ENCODE peak calls at places on chromosomes 16 and 17, in nine cellular contexts. One of them, this sample, is unnamed. For H3K9me3, the result is how much of the 10 kb centered on the place peaks cover.

GRCh38 chr17:62705781-62706597 is 78.5 kb downstream of the MRC2 start:
- DNase-seq in stomach: no peak
- DNase-seq in ovary: peak
- DNase-seq in tibial nerve: no peak
- DNase-seq in cardiac muscle cell: peak
- DNase-seq in psoas muscle: no peak
- DNase-seq in A549: no peak
- DNase-seq in body of pancreas: peak
- DNase-seq in endodermal cell: peak
- DNase-seq in this sample: no peak

GRCh38 chr16:4172070-4172469 is 55.8 kb upstream of the ADCY9 start:
- DNase-seq in cardiac muscle cell: no peak
- DNase-seq in psoas muscle: no peak
- DNase-seq in tibial nerve: no peak
- DNase-seq in stomach: no peak
- DNase-seq in A549: no peak
- DNase-seq in ovary: no peak
- DNase-seq in endodermal cell: no peak
- DNase-seq in body of pancreas: no peak
- DNase-seq in this sample: no peak

GRCh38 chr16:4029816-4030215 is 86.4 kb downstream of the ADCY9 start:
- DNase-seq in psoas muscle: no peak
- DNase-seq in body of pancreas: no peak
- DNase-seq in A549: no peak
- DNase-seq in ovary: no peak
- DNase-seq in stomach: no peak
- DNase-seq in tibial nerve: no peak
- DNase-seq in cardiac muscle cell: no peak
- DNase-seq in endodermal cell: no peak
- DNase-seq in this sample: no peak

GRCh38 chr17:40560592-40561293 is 4.5 kb downstream of the CCR7 start:
- DNase-seq in stomach: peak
- DNase-seq in A549: no peak
- DNase-seq in endodermal cell: no peak
- DNase-seq in cardiac muscle cell: no peak
- DNase-seq in ovary: peak
- DNase-seq in psoas muscle: peak
- DNase-seq in body of pancreas: no peak
- DNase-seq in tibial nerve: no peak
- DNase-seq in this sample: no peak

GRCh38 chr16:10605636-10606035 is 25.2 kb upstream of the EMP2 start:
- DNase-seq in cardiac muscle cell: no peak
- DNase-seq in stomach: no peak
- DNase-seq in endodermal cell: no peak
- DNase-seq in A549: no peak
- DNase-seq in body of pancreas: no peak
- DNase-seq in psoas muscle: no peak
- DNase-seq in ovary: no peak
- DNase-seq in tibial nerve: no peak
- DNase-seq in this sample: no peak

GRCh38 chr17:29698019-29698777 is 75.5 kb upstream of the CORO6 start:
- DNase-seq in psoas muscle: no peak
- DNase-seq in tibial nerve: no peak
- DNase-seq in ovary: no peak
- DNase-seq in A549: no peak
- DNase-seq in body of pancreas: no peak
- DNase-seq in cardiac muscle cell: no peak
- DNase-seq in endodermal cell: no peak
- DNase-seq in stomach: no peak
- DNase-seq in this sample: no peak

GRCh38 chr17:21008516-21008915 is 34.3 kb downstream of the USP22 start:
- DNase-seq in ovary: no peak
- DNase-seq in stomach: no peak
- DNase-seq in endodermal cell: no peak
- DNase-seq in psoas muscle: peak
- DNase-seq in A549: no peak
- DNase-seq in cardiac muscle cell: no peak
- DNase-seq in body of pancreas: no peak
- DNase-seq in tibial nerve: no peak
- DNase-seq in this sample: no peak

GRCh38 chr17:56319531-56319930 is 166.3 kb downstream of the ANKFN1 start:
- DNase-seq in body of pancreas: no peak
- DNase-seq in endodermal cell: peak
- DNase-seq in A549: peak
- DNase-seq in tibial nerve: no peak
- DNase-seq in stomach: no peak
- DNase-seq in psoas muscle: no peak
- DNase-seq in ovary: no peak
- DNase-seq in cardiac muscle cell: peak
- DNase-seq in this sample: peak

GRCh38 chr17:46788796-46789195 is 29.7 kb downstream of the WNT3 start:
- DNase-seq in ovary: no peak
- DNase-seq in cardiac muscle cell: no peak
- DNase-seq in tibial nerve: no peak
- DNase-seq in stomach: no peak
- DNase-seq in body of pancreas: no peak
- DNase-seq in endodermal cell: peak
- DNase-seq in psoas muscle: no peak
- DNase-seq in A549: no peak
- DNase-seq in this sample: no peak

GRCh38 chr17:80283116-80283852 is 22.6 kb downstream of the RNF213 start:
- DNase-seq in psoas muscle: peak
- DNase-seq in endodermal cell: no peak
- DNase-seq in stomach: no peak
- DNase-seq in cardiac muscle cell: no peak
- DNase-seq in A549: no peak
- DNase-seq in ovary: no peak
- DNase-seq in body of pancreas: no peak
- DNase-seq in tibial nerve: no peak
- DNase-seq in this sample: no peak

GRCh38 chr16:35391328-35391727 is 1931.9 kb downstream of the TP53TG3F start:
- DNase-seq in ovary: no peak
- DNase-seq in stomach: no peak
- DNase-seq in cardiac muscle cell: no peak
- DNase-seq in body of pancreas: peak
- DNase-seq in A549: no peak
- DNase-seq in psoas muscle: no peak
- DNase-seq in endodermal cell: peak
- DNase-seq in tibial nerve: no peak
- DNase-seq in this sample: peak

DNA sequence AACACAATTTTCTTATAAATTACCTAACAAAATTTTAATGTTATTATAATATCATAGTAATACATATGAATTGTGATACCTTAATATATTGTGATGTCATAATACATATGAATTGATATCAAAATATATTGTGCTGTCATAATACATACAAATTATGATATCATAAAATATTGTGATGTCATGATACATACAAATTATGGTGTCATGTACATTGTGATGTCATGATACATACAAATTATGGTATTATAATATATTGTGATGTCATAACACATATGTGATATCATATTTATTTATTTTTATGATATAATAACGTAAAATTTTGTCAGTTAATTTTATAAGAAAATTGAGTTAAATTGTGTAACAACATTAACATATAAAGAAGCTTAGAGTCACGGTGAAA is 1927.2 kb downstream of the TP53TG3F start:
- DNase-seq in stomach: no peak
- DNase-seq in cardiac muscle cell: no peak
- DNase-seq in psoas muscle: no peak
- DNase-seq in body of pancreas: no peak
- DNase-seq in ovary: no peak
- DNase-seq in endodermal cell: no peak
- DNase-seq in A549: no peak
- DNase-seq in tibial nerve: no peak
- DNase-seq in this sample: no peak
- H3K9me3 ChIP-seq in stomach: under half
- H3K9me3 ChIP-seq in cardiac muscle cell: under half
- H3K9me3 ChIP-seq in psoas muscle: under half
- H3K9me3 ChIP-seq in body of pancreas: under half
- H3K9me3 ChIP-seq in ovary: under half
- H3K9me3 ChIP-seq in endodermal cell: half or more
- H3K9me3 ChIP-seq in A549: under half
- H3K9me3 ChIP-seq in tibial nerve: under half
- H3K9me3 ChIP-seq in this sample: under half

GRCh38 chr17:14843086-14843795 is 421.9 kb downstream of the PMP22 start:
- DNase-seq in body of pancreas: no peak
- DNase-seq in A549: no peak
- DNase-seq in endodermal cell: no peak
- DNase-seq in cardiac muscle cell: no peak
- DNase-seq in ovary: no peak
- DNase-seq in tibial nerve: no peak
- DNase-seq in psoas muscle: no peak
- DNase-seq in stomach: no peak
- DNase-seq in this sample: no peak
- TF ChIP-seq CTCF in body of pancreas: no peak
- TF ChIP-seq CTCF in A549: no peak
- TF ChIP-seq CTCF in endodermal cell: no peak
- TF ChIP-seq CTCF in cardiac muscle cell: no peak
- TF ChIP-seq CTCF in ovary: no peak
- TF ChIP-seq CTCF in tibial nerve: no peak
- TF ChIP-seq CTCF in psoas muscle: no peak
- TF ChIP-seq CTCF in stomach: no peak
- TF ChIP-seq CTCF in this sample: no peak

DNA sequence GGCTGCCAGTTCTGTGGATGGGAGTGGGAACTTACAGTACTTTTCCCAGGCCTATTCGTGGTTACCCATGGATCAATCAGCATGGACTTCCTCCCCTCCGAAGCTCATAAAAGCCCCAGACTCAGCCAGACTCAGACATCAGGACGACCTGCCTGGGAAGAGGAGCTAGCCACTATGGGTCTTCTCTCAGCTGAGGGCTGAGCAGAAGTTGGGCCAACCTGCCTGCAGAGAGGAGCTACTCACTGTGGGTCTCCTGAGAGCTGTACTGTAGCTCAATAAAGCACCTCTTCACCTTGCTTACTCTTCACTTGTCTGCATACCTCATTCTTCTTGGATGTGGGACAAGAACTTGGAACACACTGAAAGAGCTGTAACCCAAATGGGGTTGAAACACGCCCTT is 73.0 kb upstream of the BRD7 start:
- DNase-seq in endodermal cell: no peak
- DNase-seq in tibial nerve: no peak
- DNase-seq in psoas muscle: no peak
- DNase-seq in ovary: no peak
- DNase-seq in A549: no peak
- DNase-seq in cardiac muscle cell: no peak
- DNase-seq in body of pancreas: no peak
- DNase-seq in stomach: no peak
- DNase-seq in this sample: no peak
- H3K9me3 ChIP-seq in endodermal cell: under half
- H3K9me3 ChIP-seq in tibial nerve: under half
- H3K9me3 ChIP-seq in psoas muscle: under half
- H3K9me3 ChIP-seq in ovary: under half
- H3K9me3 ChIP-seq in A549: under half
- H3K9me3 ChIP-seq in cardiac muscle cell: under half
- H3K9me3 ChIP-seq in body of pancreas: under half
- H3K9me3 ChIP-seq in stomach: under half
- H3K9me3 ChIP-seq in this sample: under half

DNA sequence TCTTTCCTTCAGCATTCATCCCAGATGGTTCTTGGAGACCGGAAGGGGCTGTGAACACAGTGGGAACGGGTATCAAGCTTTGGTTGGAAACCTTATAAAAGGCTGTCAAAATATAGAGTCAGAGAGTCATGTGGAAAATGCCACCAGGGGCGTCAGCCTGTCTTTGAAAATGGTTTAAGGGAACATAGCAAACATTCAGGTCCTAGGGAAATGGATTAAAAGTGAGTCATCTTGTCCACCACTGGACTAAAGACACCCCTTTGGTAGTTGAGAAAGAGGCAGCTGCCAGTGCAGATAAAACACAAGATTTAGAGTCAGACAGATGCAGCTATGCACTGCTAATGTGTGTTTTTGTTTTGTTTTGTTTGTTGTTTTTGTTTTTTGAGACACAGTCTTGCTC is 47.8 kb upstream of the BCO1 start:
- DNase-seq in ovary: no peak
- DNase-seq in cardiac muscle cell: no peak
- DNase-seq in A549: peak
- DNase-seq in endodermal cell: no peak
- DNase-seq in body of pancreas: no peak
- DNase-seq in psoas muscle: no peak
- DNase-seq in stomach: no peak
- DNase-seq in tibial nerve: no peak
- DNase-seq in this sample: no peak
- TF ChIP-seq CTCF in ovary: no peak
- TF ChIP-seq CTCF in cardiac muscle cell: no peak
- TF ChIP-seq CTCF in A549: no peak
- TF ChIP-seq CTCF in endodermal cell: no peak
- TF ChIP-seq CTCF in body of pancreas: no peak
- TF ChIP-seq CTCF in psoas muscle: no peak
- TF ChIP-seq CTCF in stomach: no peak
- TF ChIP-seq CTCF in tibial nerve: no peak
- TF ChIP-seq CTCF in this sample: no peak

GRCh38 chr16:63933841-63934240 is 1188.0 kb downstream of the CDH11 start:
- DNase-seq in ovary: no peak
- DNase-seq in psoas muscle: no peak
- DNase-seq in stomach: no peak
- DNase-seq in endodermal cell: no peak
- DNase-seq in body of pancreas: no peak
- DNase-seq in A549: no peak
- DNase-seq in tibial nerve: no peak
- DNase-seq in cardiac muscle cell: no peak
- DNase-seq in this sample: no peak
- H3K9me3 ChIP-seq in ovary: under half
- H3K9me3 ChIP-seq in psoas muscle: under half
- H3K9me3 ChIP-seq in stomach: under half
- H3K9me3 ChIP-seq in endodermal cell: under half
- H3K9me3 ChIP-seq in body of pancreas: under half
- H3K9me3 ChIP-seq in A549: under half
- H3K9me3 ChIP-seq in tibial nerve: under half
- H3K9me3 ChIP-seq in cardiac muscle cell: under half
- H3K9me3 ChIP-seq in this sample: under half

GRCh38 chr17:82386256-82386831 is 14.8 kb downstream of the UTS2R start:
- DNase-seq in stomach: no peak
- DNase-seq in endodermal cell: no peak
- DNase-seq in ovary: no peak
- DNase-seq in body of pancreas: no peak
- DNase-seq in A549: no peak
- DNase-seq in psoas muscle: no peak
- DNase-seq in tibial nerve: no peak
- DNase-seq in cardiac muscle cell: no peak
- DNase-seq in this sample: no peak

GRCh38 chr17:82385559-82386255 is 14.1 kb downstream of the UTS2R start:
- DNase-seq in ovary: no peak
- DNase-seq in cardiac muscle cell: no peak
- DNase-seq in endodermal cell: peak
- DNase-seq in A549: no peak
- DNase-seq in tibial nerve: no peak
- DNase-seq in psoas muscle: no peak
- DNase-seq in body of pancreas: no peak
- DNase-seq in stomach: no peak
- DNase-seq in this sample: no peak

GRCh38 chr17:82384051-82384729 is 12.6 kb downstream of the UTS2R start:
- DNase-seq in A549: no peak
- DNase-seq in ovary: no peak
- DNase-seq in tibial nerve: no peak
- DNase-seq in psoas muscle: no peak
- DNase-seq in cardiac muscle cell: no peak
- DNase-seq in stomach: no peak
- DNase-seq in endodermal cell: no peak
- DNase-seq in body of pancreas: peak
- DNase-seq in this sample: no peak

GRCh38 chr17:82383411-82383810 is 11.8 kb downstream of the UTS2R start:
- DNase-seq in stomach: no peak
- DNase-seq in ovary: no peak
- DNase-seq in cardiac muscle cell: no peak
- DNase-seq in body of pancreas: no peak
- DNase-seq in psoas muscle: no peak
- DNase-seq in tibial nerve: no peak
- DNase-seq in endodermal cell: no peak
- DNase-seq in A549: no peak
- DNase-seq in this sample: no peak

GRCh38 chr17:82384730-82385429 is 13.3 kb downstream of the UTS2R start:
- DNase-seq in cardiac muscle cell: no peak
- DNase-seq in A549: peak
- DNase-seq in tibial nerve: peak
- DNase-seq in psoas muscle: peak
- DNase-seq in body of pancreas: peak
- DNase-seq in ovary: no peak
- DNase-seq in stomach: peak
- DNase-seq in endodermal cell: peak
- DNase-seq in this sample: no peak
- TF ChIP-seq CTCF in cardiac muscle cell: no peak
- TF ChIP-seq CTCF in A549: no peak
- TF ChIP-seq CTCF in tibial nerve: no peak
- TF ChIP-seq CTCF in psoas muscle: no peak
- TF ChIP-seq CTCF in body of pancreas: no peak
- TF ChIP-seq CTCF in ovary: no peak
- TF ChIP-seq CTCF in stomach: no peak
- TF ChIP-seq CTCF in endodermal cell: peak
- TF ChIP-seq CTCF in this sample: no peak